ENCODE peak calls at places on chromosomes 16 and 17, in four cellular contexts. M is lower lobe of right lung, X is mesendoderm, H is cardiac muscle cell. B is an unnamed sample.

GRCh38 chr16:85699224-85699558 is 10.4 kb upstream of the GINS2 start:
- DNase-seq in M (no peak), X (peak), H (no peak), B (no peak)

GRCh38 chr16:85465328-85466307 is 147.5 kb upstream of the GSE1 start:
- DNase-seq in M (no peak), X (no peak), H (peak), B (no peak)

GRCh38 chr17:48597775-48598631 is 4.4 kb upstream of the HOXB5 start:
- DNase-seq in M (peak), X (no peak), H (no peak), B (peak)

GRCh38 chr17:21425321-21425720 is 49.2 kb downstream of the KCNJ12 start:
- DNase-seq in M (no peak), X (no peak), H (no peak), B (no peak)

GRCh38 chr17:6786618-6787017 is 10.6 kb downstream of the FBXO39 start:
- DNase-seq in M (no peak), X (no peak), H (peak), B (no peak)

GRCh38 chr16:4314532-4315184 is 1.2 kb upstream of the GLIS2 start:
- DNase-seq in M (no peak), X (peak), H (peak), B (no peak)

GRCh38 chr16:2160915-2161551 is 5.5 kb downstream of the TRAF7 start:
- DNase-seq in M (no peak), X (no peak), H (peak), B (no peak)

GRCh38 chr17:40953876-40954275 is 12.9 kb downstream of the KRT39 start:
- DNase-seq in M (no peak), X (no peak), H (no peak), B (no peak)

GRCh38 chr16:2910441-2910840 is 1.3 kb upstream of the FLYWCH1 start:
- DNase-seq in M (no peak), X (no peak), H (no peak), B (no peak)

GRCh38 chr17:17682737-17683675 is 1.7 kb downstream of the RAI1 start:
- DNase-seq in M (peak), X (peak), H (peak), B (peak)

GRCh38 chr16:87841608-87842208 is 27.6 kb downstream of the SLC7A5 start:
- DNase-seq in M (no peak), X (no peak), H (no peak), B (no peak)

GRCh38 chr16:87054856-87055255 is 262.3 kb downstream of the C16orf95 start:
- DNase-seq in M (no peak), X (no peak), H (no peak), B (no peak)

GRCh38 chr17:7380855-7381683 is at the start of gene TNK1:
- DNase-seq in M (peak), X (peak), H (no peak), B (peak)

GRCh38 chr16:56532714-56533113 is 12.9 kb upstream of the BBS2 start:
- DNase-seq in M (no peak), X (peak), H (no peak), B (no peak)

GRCh38 chr17:7403043-7403901 is 625 bp downstream of the TMEM256 start:
- DNase-seq in M (no peak), X (peak), H (no peak), B (peak)

GRCh38 chr17:9334536-9335446 is 240.8 kb downstream of the STX8 start:
- DNase-seq in M (no peak), X (no peak), H (no peak), B (no peak)

GRCh38 chr17:77322534-77323412 is 182.0 kb downstream of the SEC14L1 start:
- DNase-seq in M (peak), X (peak), H (peak), B (peak)

GRCh38 chr16:7351572-7351971 is 18.9 kb downstream of the RBFOX1 start:
- DNase-seq in M (no peak), X (no peak), H (no peak), B (no peak)

GRCh38 chr16:19844945-19845641 is 39.6 kb downstream of the GPRC5B start:
- DNase-seq in M (no peak), X (no peak), H (peak), B (no peak)

GRCh38 chr17:15134363-15134762 is 130.8 kb downstream of the PMP22 start:
- DNase-seq in M (no peak), X (peak), H (no peak), B (no peak)

GRCh38 chr16:4507588-4508345 is 30.8 kb downstream of the CDIP1 start:
- DNase-seq in M (no peak), X (no peak), H (no peak), B (no peak)

GRCh38 chr16:4140652-4141051 is 24.4 kb upstream of the ADCY9 start:
- DNase-seq in M (no peak), X (no peak), H (peak), B (no peak)

GRCh38 chr17:63024716-63025115 is 58.7 kb downstream of the TANC2 start:
- DNase-seq in M (no peak), X (no peak), H (peak), B (no peak)

GRCh38 chr16:57426356-57426755 is 20.8 kb downstream of the CIAPIN1 start:
- DNase-seq in M (no peak), X (no peak), H (no peak), B (no peak)

GRCh38 chr17:8488931-8489330 is 53.2 kb downstream of the NDEL1 start:
- DNase-seq in M (no peak), X (peak), H (peak), B (no peak)

GRCh38 chr16:85697441-85697840 is 8.7 kb upstream of the GINS2 start:
- DNase-seq in M (no peak), X (no peak), H (no peak), B (no peak)

GRCh38 chr16:24721830-24722238 is 7.6 kb upstream of the TNRC6A start:
- DNase-seq in M (no peak), X (no peak), H (no peak), B (no peak)

GRCh38 chr17:35460354-35460851 is 11.8 kb upstream of the SLFN13 start:
- DNase-seq in M (peak), X (peak), H (no peak), B (peak)

GRCh38 chr17:15398291-15398690 is 56.9 kb upstream of the TEKT3 start:
- DNase-seq in M (no peak), X (peak), H (peak), B (no peak)

GRCh38 chr17:38585056-38585804 is 20.5 kb downstream of the SRCIN1 start:
- DNase-seq in M (no peak), X (peak), H (no peak), B (no peak)

GRCh38 chr17:42667088-42667951 is 8.2 kb downstream of the TUBG2 start:
- DNase-seq in M (no peak), X (no peak), H (peak), B (peak)

GRCh38 chr17:77365584-77366186 is 224.9 kb downstream of the SEC14L1 start:
- DNase-seq in M (no peak), X (no peak), H (peak), B (peak)

GRCh38 chr17:55284944-55285339 is 20.2 kb downstream of the HLF start:
- DNase-seq in M (no peak), X (no peak), H (no peak), B (no peak)

GRCh38 chr17:282000-282911 is 70.4 kb downstream of the RPH3AL start:
- DNase-seq in M (peak), X (no peak), H (no peak), B (no peak)

GRCh38 chr16:69762843-69763556 is 868 bp downstream of the WWP2 start:
- DNase-seq in M (no peak), X (peak), H (peak), B (no peak)

GRCh38 chr17:50062323-50063243 is 6.7 kb downstream of the ITGA3 start:
- DNase-seq in M (peak), X (no peak), H (peak), B (peak)

GRCh38 chr17:50066995-50067394 is 11.1 kb downstream of the ITGA3 start:
- DNase-seq in M (no peak), X (no peak), H (no peak), B (no peak)

GRCh38 chr17:50065056-50065455 is 9.1 kb downstream of the ITGA3 start:
- DNase-seq in M (no peak), X (no peak), H (peak), B (no peak)

GRCh38 chr17:50063516-50064252 is 7.8 kb downstream of the ITGA3 start:
- DNase-seq in M (no peak), X (no peak), H (no peak), B (no peak)

GRCh38 chr17:50064253-50064991 is 8.5 kb downstream of the ITGA3 start:
- DNase-seq in M (peak), X (peak), H (peak), B (no peak)
- H3K4me3 ChIP-seq in M (no peak), X (no peak), H (no peak), B (no peak)

DNA sequence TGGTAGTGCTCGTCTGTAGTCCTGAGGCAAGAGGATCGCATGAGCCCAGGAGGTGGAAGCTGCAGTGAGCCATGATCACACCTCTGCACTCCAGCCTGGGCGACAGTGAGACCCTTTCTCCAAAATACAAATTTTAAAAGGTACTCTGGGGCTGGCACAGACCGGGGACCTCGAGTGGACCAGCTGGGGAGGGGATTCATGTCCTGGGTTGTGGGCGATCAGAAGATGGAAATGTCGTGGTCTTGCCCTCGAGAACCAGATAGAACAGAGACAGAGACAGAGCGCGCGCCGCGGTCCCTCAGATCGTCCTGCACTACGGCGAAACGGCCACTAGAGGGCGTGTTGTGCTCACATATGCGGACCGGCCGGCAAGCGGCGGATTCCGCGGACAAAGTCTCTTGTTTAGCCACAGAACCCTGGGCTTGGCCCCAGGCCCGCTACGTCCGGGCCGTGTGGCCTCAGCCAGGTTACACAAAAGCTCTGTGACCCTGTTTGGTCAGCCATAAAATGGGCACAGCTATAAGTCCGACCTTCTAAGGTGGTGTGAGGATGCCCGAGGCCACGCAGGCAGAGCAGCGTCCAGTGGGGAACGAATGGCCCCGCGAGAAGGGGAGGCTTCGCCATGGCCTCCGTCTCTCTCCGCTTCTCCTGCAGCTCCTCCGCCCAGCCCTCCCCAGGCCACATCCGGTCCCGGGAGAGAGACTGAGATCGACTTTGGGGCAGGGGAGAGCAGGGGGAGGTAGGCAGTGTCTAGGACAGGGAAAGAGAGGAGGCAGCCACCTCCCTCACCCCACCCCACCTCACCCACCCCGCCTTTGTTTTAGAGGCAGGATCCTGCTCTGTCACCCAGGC is 14.6 kb upstream of the SBK1 start:
- DNase-seq in M (peak), X (peak), H (peak), B (peak)
- H3K4me3 ChIP-seq in M (peak), X (peak), H (peak), B (no peak)

GRCh38 chr17:75985986-75986385 is 6.9 kb downstream of the TEN1 start:
- DNase-seq in M (no peak), X (no peak), H (no peak), B (no peak)

GRCh38 chr17:75979705-75980187 is 706 bp downstream of the TEN1 start:
- DNase-seq in M (no peak), X (no peak), H (no peak), B (no peak)

GRCh38 chr17:75981019-75981615 is 2.1 kb downstream of the TEN1 start:
- DNase-seq in M (no peak), X (no peak), H (no peak), B (no peak)

GRCh38 chr17:75980188-75981018 is 1.4 kb downstream of the TEN1 start:
- DNase-seq in M (no peak), X (no peak), H (no peak), B (no peak)

DNA sequence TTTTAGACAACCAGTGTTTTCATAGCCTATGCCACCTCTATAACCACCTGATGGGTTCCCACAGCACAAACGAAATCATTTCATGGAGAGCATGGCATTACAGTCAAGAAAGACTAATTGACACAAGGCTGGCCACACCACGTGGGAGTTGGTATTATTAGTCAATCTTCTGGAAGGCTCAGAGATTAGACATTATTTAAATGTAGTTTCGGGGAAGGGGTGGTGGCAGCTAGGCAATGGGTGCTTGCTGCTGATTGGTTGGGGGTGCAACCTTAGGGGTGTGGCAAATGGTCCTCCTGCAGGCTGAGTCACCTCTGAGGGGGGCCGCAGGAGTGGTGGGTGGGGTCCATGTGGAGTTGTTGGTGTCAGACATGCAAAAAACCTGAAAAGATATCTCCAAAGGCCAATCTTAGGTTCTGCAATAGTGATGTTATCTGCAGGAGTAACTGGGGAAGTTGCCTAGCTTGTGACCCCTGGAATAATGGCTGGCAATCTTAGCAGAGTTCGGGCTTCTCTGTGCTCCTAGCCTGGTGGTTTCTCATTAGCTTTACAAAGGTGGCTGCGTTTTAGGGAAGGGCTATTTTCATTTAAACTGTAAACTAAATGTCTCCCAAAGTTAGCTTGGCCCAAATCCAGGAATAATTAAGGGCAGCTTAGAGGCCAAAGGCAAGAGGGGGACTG is 4.6 kb downstream of the TEN1 start:
- DNase-seq in M (peak), X (peak), H (peak), B (no peak)
- H3K4me3 ChIP-seq in M (no peak), X (no peak), H (no peak), B (no peak)

GRCh38 chr16:66147338-66147737 is 219.2 kb upstream of the CDH5 start:
- DNase-seq in M (no peak), X (no peak), H (no peak), B (no peak)
- H3K4me3 ChIP-seq in M (no peak), X (no peak), H (no peak), B (no peak)

GRCh38 chr17:67243284-67243683 is 1.7 kb downstream of the HELZ start:
- DNase-seq in M (no peak), X (no peak), H (no peak), B (no peak)
- H3K4me3 ChIP-seq in M (peak), X (no peak), H (peak), B (no peak)

GRCh38 chr16:11636172-11636721 is 32.0 kb upstream of the SNN start:
- DNase-seq in M (no peak), X (peak), H (no peak), B (no peak)

GRCh38 chr16:11634307-11634706 is 33.9 kb upstream of the SNN start:
- DNase-seq in M (no peak), X (no peak), H (no peak), B (no peak)

GRCh38 chr16:11635127-11635652 is 33.1 kb upstream of the SNN start:
- DNase-seq in M (no peak), X (no peak), H (no peak), B (peak)

GRCh38 chr16:11637320-11637719 is 30.9 kb upstream of the SNN start:
- DNase-seq in M (no peak), X (peak), H (no peak), B (no peak)

GRCh38 chr16:11635679-11636171 is 32.5 kb upstream of the SNN start:
- DNase-seq in M (no peak), X (no peak), H (no peak), B (no peak)
- H3K4me3 ChIP-seq in M (peak), X (no peak), H (no peak), B (no peak)

DNA sequence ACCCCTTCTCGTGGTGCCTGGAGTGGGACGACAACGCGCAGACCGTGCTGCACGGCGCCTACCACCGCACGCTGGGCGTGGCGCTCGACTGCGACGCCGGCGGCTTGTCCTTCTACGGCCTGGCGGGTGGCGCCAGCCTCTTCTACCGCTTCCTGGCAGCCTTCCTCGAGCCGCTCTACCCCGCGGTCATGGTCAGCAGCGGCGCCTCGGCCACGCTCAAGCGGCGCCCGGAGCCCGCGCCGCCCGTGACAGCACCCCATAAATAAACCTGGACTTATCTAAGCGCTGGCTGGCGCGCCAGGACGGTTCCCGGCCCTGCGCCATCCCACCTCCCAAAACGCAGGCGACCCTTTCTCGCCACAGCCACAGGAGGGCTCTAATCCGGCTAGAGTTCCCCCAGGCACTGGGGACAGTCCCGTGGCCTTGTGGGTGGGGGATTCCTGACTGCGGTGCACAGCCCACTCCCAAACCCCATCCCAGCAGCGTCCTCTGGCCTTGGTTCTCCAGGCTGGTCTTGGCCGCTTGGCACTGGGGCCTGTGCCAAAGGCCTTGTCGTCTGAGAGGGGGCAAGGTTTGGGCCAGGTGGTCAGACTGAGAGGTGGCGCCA is 10.2 kb upstream of the SLC16A5 start:
- DNase-seq in M (peak), X (no peak), H (peak), B (peak)
- H3K4me3 ChIP-seq in M (peak), X (no peak), H (no peak), B (no peak)

GRCh38 chr17:44128383-44128782 is 4.9 kb upstream of the HDAC5 start:
- DNase-seq in M (no peak), X (no peak), H (no peak), B (no peak)
- H3K4me3 ChIP-seq in M (no peak), X (no peak), H (no peak), B (no peak)

GRCh38 chr17:64386412-64387144 is 4.1 kb downstream of the PECAM1 start:
- DNase-seq in M (no peak), X (no peak), H (peak), B (no peak)

GRCh38 chr17:64387145-64387473 is 3.6 kb downstream of the PECAM1 start:
- DNase-seq in M (no peak), X (no peak), H (no peak), B (no peak)

GRCh38 chr17:64384253-64385186 is 6.1 kb downstream of the PECAM1 start:
- DNase-seq in M (no peak), X (no peak), H (no peak), B (no peak)

GRCh38 chr17:64387545-64388171 is 3.0 kb downstream of the PECAM1 start:
- DNase-seq in M (no peak), X (no peak), H (no peak), B (no peak)

DNA sequence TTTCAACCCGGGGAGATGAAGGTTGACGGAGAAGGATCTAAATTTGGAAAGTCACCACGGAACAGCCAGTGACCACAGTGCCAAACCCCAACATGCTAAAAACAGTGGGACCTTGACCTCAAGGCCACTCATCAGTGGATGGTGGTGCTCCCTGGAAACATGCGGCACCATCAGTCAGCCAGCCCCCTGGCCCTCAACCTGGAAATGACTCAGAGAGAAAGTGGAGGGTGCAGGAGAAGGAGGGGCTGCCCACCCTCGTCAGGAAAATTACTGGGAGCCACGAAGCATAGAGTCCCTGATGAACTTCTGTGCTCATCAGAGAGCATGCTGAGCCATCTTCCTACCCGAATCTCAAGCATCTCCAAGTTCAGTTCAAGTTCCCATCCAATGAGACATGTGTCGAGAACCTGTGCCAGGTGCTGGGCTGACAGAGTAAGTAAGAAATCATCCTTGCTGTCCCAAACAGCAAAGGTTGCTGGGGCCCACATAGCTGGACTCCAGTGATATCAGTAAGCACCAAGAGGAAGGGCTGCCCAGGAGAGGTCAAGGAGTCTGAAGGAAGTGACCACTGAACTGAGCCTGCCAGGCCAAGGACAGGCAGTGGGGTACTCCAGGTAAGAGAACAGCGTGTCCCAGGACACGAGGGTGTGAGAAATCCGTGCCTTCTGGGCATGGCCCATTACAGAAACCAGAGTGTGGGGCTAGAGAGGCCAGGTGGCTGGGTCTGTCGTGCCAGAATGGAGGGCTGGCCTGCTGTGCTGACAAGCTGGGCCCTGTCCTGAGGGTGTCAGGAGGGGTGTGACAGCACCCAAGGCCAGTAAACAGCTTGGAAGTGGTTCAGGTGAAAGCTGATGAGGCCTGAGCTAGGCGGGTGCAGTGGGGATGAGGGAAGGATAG is 5.2 kb downstream of the PECAM1 start:
- DNase-seq in M (no peak), X (peak), H (peak), B (no peak)
- H3K4me3 ChIP-seq in M (peak), X (no peak), H (no peak), B (no peak)